ENCODE peak calls at places on chromosomes 12 and 14, in six cellular contexts. I is NCI-H2029 treated with DMSO at 0.1 percent for 48 hours; Z is WTC11; R is CD4-positive, CD25-positive, alpha-beta regulatory T cell; K is endothelial cell; L is ureter. O is an unnamed sample.

GRCh38 chr12:113092478-113093408 is 36.2 kb downstream of the DTX1 start:
- DNase-seq in K (peak), R (no peak), Z (peak), L (no peak), I (no peak), O (no peak)

GRCh38 chr14:34347683-34348082 is 114.4 kb downstream of the SPTSSA start:
- DNase-seq in K (no peak), R (no peak), I (no peak), Z (no peak), L (no peak), O (no peak)

GRCh38 chr14:68554231-68554630 is 238.6 kb downstream of the ZFP36L1 start:
- DNase-seq in I (no peak), R (no peak), Z (no peak), K (no peak), L (peak), O (no peak)

GRCh38 chr12:85065816-85066482 is 29.8 kb downstream of the LRRIQ1 start:
- DNase-seq in Z (no peak), R (no peak), L (no peak), K (no peak), I (no peak), O (no peak)

GRCh38 chr12:19282133-19282532 is 152.6 kb downstream of the PLEKHA5 start:
- DNase-seq in Z (no peak), L (no peak), I (no peak), R (no peak), K (no peak), O (no peak)

GRCh38 chr12:128250091-128250490 is 16.9 kb upstream of the TMEM132C start:
- DNase-seq in R (no peak), L (no peak), I (no peak), K (no peak), Z (no peak), O (no peak)

GRCh38 chr12:19967001-19967400 is 401.3 kb upstream of the PDE3A start:
- DNase-seq in L (no peak), Z (no peak), R (no peak), I (peak), K (no peak), O (no peak)

GRCh38 chr12:22856120-22856699 is 231.2 kb downstream of the ETNK1 start:
- DNase-seq in R (no peak), K (no peak), Z (no peak), L (no peak), I (peak), O (peak)

GRCh38 chr12:83323866-83324265 is 637.2 kb downstream of the TMTC2 start:
- DNase-seq in R (no peak), Z (no peak), L (no peak), K (no peak), I (no peak), O (no peak)

GRCh38 chr14:62179367-62180018 is 417.3 kb downstream of the SNAPC1 start:
- DNase-seq in Z (peak), I (peak), K (peak), R (no peak), L (peak), O (peak)

GRCh38 chr14:96634481-96634880 is 132.3 kb downstream of the PAPOLA start:
- DNase-seq in L (peak), Z (no peak), I (no peak), K (no peak), R (no peak), O (no peak)

O was measured in iris pigment epithelial cell.